ENCODE peak calls at places on chromosomes 12 and 14, in ten cellular contexts. U is kidney tubule cell, B is EL, S is HEK293T, H is fibroblast of mammary gland, V is heart right ventricle, Z is prostate gland, X is CMK, O is AG08395, R is hippocampal formation. T is an unnamed sample.

GRCh38 chr14:93957751-93958566 is 18.4 kb downstream of the ASB2 start:
- DNase-seq in X (no peak), U (no peak), V (no peak), Z (no peak), H (no peak), R (no peak), O (no peak), S (no peak), B (no peak), T (no peak)

GRCh38 chr12:120093592-120094355 is 22.8 kb downstream of the RAB35 start:
- DNase-seq in S (no peak), Z (no peak), H (no peak), U (no peak), R (no peak), X (no peak), O (no peak), B (no peak), V (no peak), T (no peak)

GRCh38 chr12:62834971-62835547 is 99.9 kb downstream of the PPM1H start:
- DNase-seq in B (peak), R (no peak), V (no peak), U (peak), X (no peak), S (no peak), H (peak), Z (no peak), O (peak), T (no peak)

GRCh38 chr12:88552672-88553079 is 27.6 kb downstream of the KITLG start:
- DNase-seq in U (no peak), H (peak), S (no peak), B (peak), V (no peak), O (peak), Z (peak), X (no peak), R (no peak), T (no peak)

GRCh38 chr14:75123991-75124390 is 2.9 kb downstream of the NEK9 start:
- DNase-seq in B (peak), Z (no peak), O (peak), R (no peak), V (no peak), U (peak), H (peak), X (no peak), S (no peak), T (no peak)

GRCh38 chr12:122437656-122438121 is 15.2 kb upstream of the CLIP1 start:
- DNase-seq in Z (peak), X (no peak), B (peak), O (peak), S (no peak), V (peak), U (no peak), H (peak), R (peak), T (no peak)

GRCh38 chr12:130100634-130101033 is 61.6 kb upstream of the FZD10 start:
- DNase-seq in V (no peak), H (no peak), O (no peak), S (no peak), U (no peak), Z (no peak), B (no peak), R (no peak), X (no peak), T (no peak)

GRCh38 chr14:88492272-88493089 is 62.3 kb downstream of the PTPN21 start:
- DNase-seq in X (peak), S (peak), O (peak), R (peak), H (peak), U (peak), Z (peak), B (peak), V (peak), T (peak)